ENCODE peak calls at places on chromosomes 7 and 10, in ten cellular contexts. One of them, this sample, is unnamed.

GRCh38 chr10:6204341-6205191 is 1.8 kb downstream of the PFKFB3 start:
- DNase-seq in left ventricle myocardium inferior: peak
- DNase-seq in fibroblast of lung: peak
- DNase-seq in fibroblast of mammary gland: peak
- DNase-seq in heart left ventricle: peak
- DNase-seq in AG04449: peak
- DNase-seq in tibial nerve: no peak
- DNase-seq in A549: no peak
- DNase-seq in IMR-90: peak
- DNase-seq in cardiac muscle cell: no peak
- DNase-seq in this sample: no peak

GRCh38 chr10:70198696-70199466 is 28.6 kb upstream of the SAR1A start:
- DNase-seq in left ventricle myocardium inferior: no peak
- DNase-seq in fibroblast of lung: no peak
- DNase-seq in fibroblast of mammary gland: no peak
- DNase-seq in heart left ventricle: no peak
- DNase-seq in AG04449: no peak
- DNase-seq in tibial nerve: no peak
- DNase-seq in A549: no peak
- DNase-seq in IMR-90: no peak
- DNase-seq in cardiac muscle cell: peak
- DNase-seq in this sample: peak

GRCh38 chr10:55410415-55410885 is 609.4 kb upstream of the PCDH15 start:
- DNase-seq in left ventricle myocardium inferior: peak
- DNase-seq in fibroblast of lung: peak
- DNase-seq in fibroblast of mammary gland: peak
- DNase-seq in heart left ventricle: peak
- DNase-seq in AG04449: no peak
- DNase-seq in tibial nerve: no peak
- DNase-seq in A549: no peak
- DNase-seq in IMR-90: no peak
- DNase-seq in cardiac muscle cell: peak
- DNase-seq in this sample: peak

GRCh38 chr7:25843467-25843866 is 308.5 kb upstream of the NFE2L3 start:
- DNase-seq in left ventricle myocardium inferior: no peak
- DNase-seq in fibroblast of lung: no peak
- DNase-seq in fibroblast of mammary gland: no peak
- DNase-seq in heart left ventricle: no peak
- DNase-seq in AG04449: no peak
- DNase-seq in tibial nerve: no peak
- DNase-seq in A549: no peak
- DNase-seq in IMR-90: no peak
- DNase-seq in cardiac muscle cell: no peak
- DNase-seq in this sample: no peak

GRCh38 chr10:100562008-100562672 is 26.4 kb downstream of the HIF1AN start:
- DNase-seq in left ventricle myocardium inferior: peak
- DNase-seq in fibroblast of lung: peak
- DNase-seq in fibroblast of mammary gland: peak
- DNase-seq in heart left ventricle: peak
- DNase-seq in AG04449: no peak
- DNase-seq in tibial nerve: no peak
- DNase-seq in A549: peak
- DNase-seq in IMR-90: peak
- DNase-seq in cardiac muscle cell: peak
- DNase-seq in this sample: peak

GRCh38 chr10:110610308-110610774 is 33.8 kb upstream of the RBM20 start:
- DNase-seq in left ventricle myocardium inferior: no peak
- DNase-seq in fibroblast of lung: peak
- DNase-seq in fibroblast of mammary gland: peak
- DNase-seq in heart left ventricle: no peak
- DNase-seq in AG04449: no peak
- DNase-seq in tibial nerve: no peak
- DNase-seq in A549: peak
- DNase-seq in IMR-90: peak
- DNase-seq in cardiac muscle cell: peak
- DNase-seq in this sample: peak

GRCh38 chr10:43205681-43206390 is 61.0 kb downstream of the RASGEF1A start:
- DNase-seq in left ventricle myocardium inferior: no peak
- DNase-seq in fibroblast of lung: no peak
- DNase-seq in fibroblast of mammary gland: no peak
- DNase-seq in heart left ventricle: peak
- DNase-seq in AG04449: no peak
- DNase-seq in tibial nerve: peak
- DNase-seq in A549: no peak
- DNase-seq in IMR-90: no peak
- DNase-seq in cardiac muscle cell: no peak
- DNase-seq in this sample: peak

GRCh38 chr10:48442809-48443177 is 136.3 kb downstream of the MAPK8 start:
- DNase-seq in left ventricle myocardium inferior: no peak
- DNase-seq in fibroblast of lung: no peak
- DNase-seq in fibroblast of mammary gland: no peak
- DNase-seq in heart left ventricle: no peak
- DNase-seq in AG04449: no peak
- DNase-seq in tibial nerve: no peak
- DNase-seq in A549: no peak
- DNase-seq in IMR-90: no peak
- DNase-seq in cardiac muscle cell: no peak
- DNase-seq in this sample: no peak

GRCh38 chr7:984361-985126 is 1.6 kb downstream of the CYP2W1 start:
- DNase-seq in left ventricle myocardium inferior: no peak
- DNase-seq in fibroblast of lung: no peak
- DNase-seq in fibroblast of mammary gland: no peak
- DNase-seq in heart left ventricle: no peak
- DNase-seq in AG04449: no peak
- DNase-seq in tibial nerve: no peak
- DNase-seq in A549: no peak
- DNase-seq in IMR-90: no peak
- DNase-seq in cardiac muscle cell: no peak
- DNase-seq in this sample: no peak

GRCh38 chr7:983182-984071 is 446 bp downstream of the CYP2W1 start:
- DNase-seq in left ventricle myocardium inferior: no peak
- DNase-seq in fibroblast of lung: no peak
- DNase-seq in fibroblast of mammary gland: no peak
- DNase-seq in heart left ventricle: no peak
- DNase-seq in AG04449: no peak
- DNase-seq in tibial nerve: no peak
- DNase-seq in A549: no peak
- DNase-seq in IMR-90: no peak
- DNase-seq in cardiac muscle cell: no peak
- DNase-seq in this sample: no peak

GRCh38 chr7:979886-980571 is 3.0 kb upstream of the CYP2W1 start:
- DNase-seq in left ventricle myocardium inferior: no peak
- DNase-seq in fibroblast of lung: no peak
- DNase-seq in fibroblast of mammary gland: no peak
- DNase-seq in heart left ventricle: no peak
- DNase-seq in AG04449: no peak
- DNase-seq in tibial nerve: no peak
- DNase-seq in A549: no peak
- DNase-seq in IMR-90: no peak
- DNase-seq in cardiac muscle cell: no peak
- DNase-seq in this sample: no peak

GRCh38 chr7:982511-983181 is at the start of gene CYP2W1:
- DNase-seq in left ventricle myocardium inferior: no peak
- DNase-seq in fibroblast of lung: no peak
- DNase-seq in fibroblast of mammary gland: no peak
- DNase-seq in heart left ventricle: no peak
- DNase-seq in AG04449: no peak
- DNase-seq in tibial nerve: no peak
- DNase-seq in A549: no peak
- DNase-seq in IMR-90: no peak
- DNase-seq in cardiac muscle cell: no peak
- DNase-seq in this sample: peak

DNA sequence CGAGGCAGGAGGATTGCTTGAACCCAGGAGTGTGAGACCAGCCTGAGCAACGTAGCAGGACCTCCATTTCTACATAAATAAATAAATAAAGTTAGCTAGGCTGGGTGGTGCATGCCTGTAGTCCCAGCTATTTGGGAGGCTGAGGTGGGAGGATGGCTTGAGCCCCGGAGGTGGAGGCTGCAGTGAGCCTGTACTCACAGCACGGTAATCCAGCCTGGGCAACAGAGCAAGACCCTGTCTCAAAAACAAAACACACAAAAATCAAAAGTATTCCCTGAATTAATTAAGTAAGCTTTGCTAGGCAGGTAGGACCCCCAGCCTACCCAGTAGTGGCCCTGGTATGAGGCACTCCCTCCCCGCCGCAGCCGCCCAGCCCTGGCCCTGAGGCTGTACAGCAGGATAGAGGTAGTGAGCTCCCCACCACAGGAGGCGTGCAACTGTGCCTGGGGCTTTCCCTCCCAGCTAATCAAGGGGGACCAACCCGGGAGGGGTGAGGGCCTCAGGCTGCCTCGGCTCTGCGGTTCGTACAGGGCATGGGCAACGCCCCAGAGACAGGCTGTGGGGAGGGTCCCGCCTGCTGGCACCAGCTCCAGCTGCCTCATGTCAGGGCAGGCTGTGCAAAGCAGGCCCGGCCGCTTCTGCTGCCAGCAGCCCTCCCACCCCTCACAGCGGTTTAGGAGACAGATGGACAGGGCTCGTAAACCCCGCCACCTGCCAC is 1.0 kb upstream of the CYP2W1 start:
- DNase-seq in left ventricle myocardium inferior: no peak
- DNase-seq in fibroblast of lung: no peak
- DNase-seq in fibroblast of mammary gland: no peak
- DNase-seq in heart left ventricle: no peak
- DNase-seq in AG04449: no peak
- DNase-seq in tibial nerve: no peak
- DNase-seq in A549: no peak
- DNase-seq in IMR-90: no peak
- DNase-seq in cardiac muscle cell: no peak
- DNase-seq in this sample: no peak
- H3K4me3 ChIP-seq in left ventricle myocardium inferior: no peak
- H3K4me3 ChIP-seq in fibroblast of lung: no peak
- H3K4me3 ChIP-seq in fibroblast of mammary gland: no peak
- H3K4me3 ChIP-seq in heart left ventricle: no peak
- H3K4me3 ChIP-seq in AG04449: no peak
- H3K4me3 ChIP-seq in tibial nerve: no peak
- H3K4me3 ChIP-seq in A549: no peak
- H3K4me3 ChIP-seq in IMR-90: no peak
- H3K4me3 ChIP-seq in cardiac muscle cell: no peak
- H3K4me3 ChIP-seq in this sample: no peak

DNA sequence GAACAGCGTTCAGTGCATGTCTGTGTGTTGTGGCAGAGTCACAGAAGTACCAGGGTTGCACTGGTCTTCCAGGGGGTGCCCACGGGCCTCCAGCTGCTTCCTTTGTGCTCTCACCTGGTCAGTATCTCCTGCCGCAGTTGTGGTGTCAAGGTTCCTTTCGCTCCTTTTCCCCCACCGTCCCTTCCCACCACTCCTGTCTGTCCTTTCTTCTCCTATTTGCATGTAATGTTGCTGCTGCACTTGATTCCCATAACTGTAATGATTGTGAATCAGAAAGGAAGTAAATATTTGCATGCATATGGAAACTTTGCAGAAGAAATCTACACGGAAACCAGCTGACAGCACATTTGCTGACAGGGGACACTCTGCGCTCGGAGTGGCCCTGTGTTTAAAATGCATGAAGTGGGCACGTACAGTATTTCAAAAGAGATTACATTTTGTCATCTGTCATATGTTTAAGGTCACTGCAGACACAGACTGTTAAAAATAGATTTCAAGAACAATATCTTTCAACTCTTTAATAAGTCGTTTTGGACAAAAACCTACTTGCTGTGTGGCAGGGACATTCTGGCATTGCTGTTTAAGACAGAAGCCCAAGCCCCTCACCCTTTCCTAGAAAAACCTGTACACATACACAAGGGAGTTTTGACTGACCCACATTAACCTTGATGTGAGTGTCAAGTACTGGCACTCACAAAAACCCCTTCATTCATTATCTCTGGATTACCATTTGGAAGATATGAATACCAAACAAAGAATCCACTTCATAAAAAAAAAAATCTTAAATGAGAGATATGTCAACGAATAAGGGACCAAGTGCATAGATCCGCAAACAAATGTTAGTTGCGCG is 336.7 kb upstream of the KLF6 start:
- DNase-seq in left ventricle myocardium inferior: no peak
- DNase-seq in fibroblast of lung: no peak
- DNase-seq in fibroblast of mammary gland: no peak
- DNase-seq in heart left ventricle: no peak
- DNase-seq in AG04449: no peak
- DNase-seq in tibial nerve: no peak
- DNase-seq in A549: no peak
- DNase-seq in IMR-90: no peak
- DNase-seq in cardiac muscle cell: no peak
- DNase-seq in this sample: no peak
- H3K4me3 ChIP-seq in left ventricle myocardium inferior: peak
- H3K4me3 ChIP-seq in fibroblast of lung: no peak
- H3K4me3 ChIP-seq in fibroblast of mammary gland: no peak
- H3K4me3 ChIP-seq in heart left ventricle: peak
- H3K4me3 ChIP-seq in AG04449: no peak
- H3K4me3 ChIP-seq in tibial nerve: peak
- H3K4me3 ChIP-seq in A549: no peak
- H3K4me3 ChIP-seq in IMR-90: no peak
- H3K4me3 ChIP-seq in cardiac muscle cell: no peak
- H3K4me3 ChIP-seq in this sample: no peak

GRCh38 chr10:131973160-131973951 is 8.4 kb downstream of the BNIP3 start:
- DNase-seq in left ventricle myocardium inferior: peak
- DNase-seq in fibroblast of lung: no peak
- DNase-seq in fibroblast of mammary gland: no peak
- DNase-seq in heart left ventricle: peak
- DNase-seq in AG04449: no peak
- DNase-seq in tibial nerve: no peak
- DNase-seq in A549: no peak
- DNase-seq in IMR-90: no peak
- DNase-seq in cardiac muscle cell: no peak
- DNase-seq in this sample: no peak
- H3K4me3 ChIP-seq in left ventricle myocardium inferior: peak
- H3K4me3 ChIP-seq in fibroblast of lung: no peak
- H3K4me3 ChIP-seq in fibroblast of mammary gland: no peak
- H3K4me3 ChIP-seq in heart left ventricle: peak
- H3K4me3 ChIP-seq in AG04449: no peak
- H3K4me3 ChIP-seq in tibial nerve: peak
- H3K4me3 ChIP-seq in A549: no peak
- H3K4me3 ChIP-seq in IMR-90: no peak
- H3K4me3 ChIP-seq in cardiac muscle cell: no peak
- H3K4me3 ChIP-seq in this sample: no peak

GRCh38 chr10:649798-650690 is 39.4 kb downstream of the DIP2C start:
- DNase-seq in left ventricle myocardium inferior: no peak
- DNase-seq in fibroblast of lung: peak
- DNase-seq in fibroblast of mammary gland: no peak
- DNase-seq in heart left ventricle: no peak
- DNase-seq in AG04449: no peak
- DNase-seq in tibial nerve: no peak
- DNase-seq in A549: peak
- DNase-seq in IMR-90: peak
- DNase-seq in cardiac muscle cell: no peak
- DNase-seq in this sample: peak

GRCh38 chr10:651700-652099 is 37.8 kb downstream of the DIP2C start:
- DNase-seq in left ventricle myocardium inferior: no peak
- DNase-seq in fibroblast of lung: no peak
- DNase-seq in fibroblast of mammary gland: no peak
- DNase-seq in heart left ventricle: no peak
- DNase-seq in AG04449: no peak
- DNase-seq in tibial nerve: no peak
- DNase-seq in A549: no peak
- DNase-seq in IMR-90: no peak
- DNase-seq in cardiac muscle cell: no peak
- DNase-seq in this sample: no peak

GRCh38 chr10:649445-649797 is 40.0 kb downstream of the DIP2C start:
- DNase-seq in left ventricle myocardium inferior: no peak
- DNase-seq in fibroblast of lung: no peak
- DNase-seq in fibroblast of mammary gland: no peak
- DNase-seq in heart left ventricle: no peak
- DNase-seq in AG04449: no peak
- DNase-seq in tibial nerve: no peak
- DNase-seq in A549: no peak
- DNase-seq in IMR-90: no peak
- DNase-seq in cardiac muscle cell: no peak
- DNase-seq in this sample: peak

GRCh38 chr10:652226-652625 is 37.2 kb downstream of the DIP2C start:
- DNase-seq in left ventricle myocardium inferior: no peak
- DNase-seq in fibroblast of lung: no peak
- DNase-seq in fibroblast of mammary gland: no peak
- DNase-seq in heart left ventricle: no peak
- DNase-seq in AG04449: no peak
- DNase-seq in tibial nerve: no peak
- DNase-seq in A549: no peak
- DNase-seq in IMR-90: no peak
- DNase-seq in cardiac muscle cell: no peak
- DNase-seq in this sample: peak

GRCh38 chr10:650691-651615 is 38.5 kb downstream of the DIP2C start:
- DNase-seq in left ventricle myocardium inferior: no peak
- DNase-seq in fibroblast of lung: peak
- DNase-seq in fibroblast of mammary gland: no peak
- DNase-seq in heart left ventricle: no peak
- DNase-seq in AG04449: peak
- DNase-seq in tibial nerve: no peak
- DNase-seq in A549: no peak
- DNase-seq in IMR-90: peak
- DNase-seq in cardiac muscle cell: no peak
- DNase-seq in this sample: no peak
- H3K4me3 ChIP-seq in left ventricle myocardium inferior: peak
- H3K4me3 ChIP-seq in fibroblast of lung: no peak
- H3K4me3 ChIP-seq in fibroblast of mammary gland: no peak
- H3K4me3 ChIP-seq in heart left ventricle: peak
- H3K4me3 ChIP-seq in AG04449: peak
- H3K4me3 ChIP-seq in tibial nerve: peak
- H3K4me3 ChIP-seq in A549: no peak
- H3K4me3 ChIP-seq in IMR-90: peak
- H3K4me3 ChIP-seq in cardiac muscle cell: no peak
- H3K4me3 ChIP-seq in this sample: peak